ENCODE peak calls at places on chromosomes 3 and 15, in four cellular contexts. One of them, this sample, is unnamed.

GRCh38 chr3:43233062-43233461 is 53.3 kb upstream of the SNRK start:
- DNase-seq in hippocampal formation: no peak
- DNase-seq in hepatocyte: no peak
- DNase-seq in T-helper 2 cell: no peak
- DNase-seq in this sample: no peak

GRCh38 chr3:193978030-193978429 is 157.9 kb upstream of the HES1 start:
- DNase-seq in hippocampal formation: no peak
- DNase-seq in hepatocyte: no peak
- DNase-seq in T-helper 2 cell: no peak
- DNase-seq in this sample: no peak

GRCh38 chr15:62497356-62497755 is 332.3 kb upstream of the C2CD4B start:
- DNase-seq in hippocampal formation: no peak
- DNase-seq in hepatocyte: no peak
- DNase-seq in T-helper 2 cell: no peak
- DNase-seq in this sample: no peak

GRCh38 chr3:15636028-15636709 is 34.6 kb downstream of the BTD start:
- DNase-seq in hippocampal formation: no peak
- DNase-seq in hepatocyte: no peak
- DNase-seq in T-helper 2 cell: no peak
- DNase-seq in this sample: no peak

GRCh38 chr3:119346076-119346496 is 51.9 kb downstream of the ARHGAP31 start:
- DNase-seq in hippocampal formation: no peak
- DNase-seq in hepatocyte: no peak
- DNase-seq in T-helper 2 cell: no peak
- DNase-seq in this sample: no peak

GRCh38 chr3:37494206-37494605 is 319.8 kb upstream of the LRRFIP2 start:
- DNase-seq in hippocampal formation: no peak
- DNase-seq in hepatocyte: no peak
- DNase-seq in T-helper 2 cell: no peak
- DNase-seq in this sample: no peak

GRCh38 chr3:194810076-194810475 is 124.4 kb downstream of the FAM43A start:
- DNase-seq in hippocampal formation: no peak
- DNase-seq in hepatocyte: no peak
- DNase-seq in T-helper 2 cell: no peak
- DNase-seq in this sample: no peak

GRCh38 chr3:142896201-142896755 is 7.4 kb upstream of the PCOLCE2 start:
- DNase-seq in hippocampal formation: no peak
- DNase-seq in hepatocyte: no peak
- DNase-seq in T-helper 2 cell: no peak
- DNase-seq in this sample: no peak

GRCh38 chr3:109117939-109118338 is at the start of gene MORC1:
- DNase-seq in hippocampal formation: no peak
- DNase-seq in hepatocyte: no peak
- DNase-seq in T-helper 2 cell: no peak
- DNase-seq in this sample: no peak

GRCh38 chr3:156474560-156475389 is 80.1 kb downstream of the SSR3 start:
- DNase-seq in hippocampal formation: no peak
- DNase-seq in hepatocyte: no peak
- DNase-seq in T-helper 2 cell: no peak
- DNase-seq in this sample: no peak

GRCh38 chr3:160435747-160436146 is 13.8 kb downstream of the TRIM59 start:
- DNase-seq in hippocampal formation: no peak
- DNase-seq in hepatocyte: no peak
- DNase-seq in T-helper 2 cell: no peak
- DNase-seq in this sample: no peak

GRCh38 chr3:195767792-195768191 is 43.9 kb downstream of the MUC4 start:
- DNase-seq in hippocampal formation: no peak
- DNase-seq in hepatocyte: no peak
- DNase-seq in T-helper 2 cell: no peak
- DNase-seq in this sample: no peak